ENCODE peak calls at places on chromosomes 13 and 19, in seven cellular contexts. U is RCC 7860; T is stimulated activated naive CD8-positive, alpha-beta T cell treated with anti-CD3 and anti-CD28 coated beads, Interleukin-15, amount 100 ng/mL, for 72 hours; C is stimulated activated CD4-positive, alpha-beta T cell treated with anti-CD3 and anti-CD28 coated beads, Interleukin-2, amount 100 ng/mL, for 48 hours; Y is hepatic stellate cell; M is ELF-1; D is CD8-positive, alpha-beta memory T cell. G is an unnamed sample.

GRCh38 chr19:19445911-19446361 is 40.5 kb downstream of the GATAD2A start:
- DNase-seq in U (no peak), T (peak; percentile 23), C (no peak), Y (no peak), M (no peak), D (no peak), G (no peak)

GRCh38 chr19:38400361-38400760 is 2.5 kb upstream of the FAM98C start:
- DNase-seq in U (no peak), T (no peak), C (no peak), Y (no peak), M (no peak), D (no peak), G (no peak)

GRCh38 chr13:106152047-106152446 is 383.4 kb downstream of the EFNB2 start:
- DNase-seq in U (no peak), T (no peak), C (no peak), Y (no peak), M (no peak), D (no peak), G (no peak)

GRCh38 chr19:19470579-19470978 is 44.8 kb downstream of the TSSK6 start:
- DNase-seq in U (no peak), T (no peak), C (no peak), Y (no peak), M (no peak), D (no peak), G (no peak)

GRCh38 chr19:4660181-4660791 is 9.9 kb downstream of the MYDGF start:
- DNase-seq in U (no peak), T (no peak), C (no peak), Y (no peak), M (peak; percentile 76), D (no peak), G (no peak)

GRCh38 chr19:7658219-7658686 is 10.6 kb upstream of the RETN start:
- DNase-seq in U (no peak), T (peak; percentile 76), C (peak; percentile 33), Y (no peak), M (no peak), D (no peak), G (no peak)

GRCh38 chr13:49436890-49437289 is 7.0 kb downstream of the CAB39L start:
- DNase-seq in U (peak; percentile 17), T (no peak), C (no peak), Y (peak; percentile 17), M (no peak), D (no peak), G (no peak)

GRCh38 chr19:21269813-21270212 is 59.4 kb downstream of the ZNF708 start:
- DNase-seq in U (no peak), T (no peak), C (no peak), Y (no peak), M (no peak), D (no peak), G (no peak)

GRCh38 chr13:44237276-44237767 is 136.3 kb upstream of the SERP2 start:
- DNase-seq in U (peak; percentile 21), T (peak; percentile 69), C (no peak), Y (peak; percentile 74), M (no peak), D (no peak), G (no peak)

GRCh38 chr19:5932593-5933262 is 18.7 kb downstream of the CAPS start:
- DNase-seq in U (no peak), T (no peak), C (no peak), Y (no peak), M (no peak), D (no peak), G (no peak)

GRCh38 chr19:40091205-40092129 is 724 bp upstream of the ZNF780A start:
- DNase-seq in U (no peak), T (no peak), C (no peak), Y (no peak), M (no peak), D (no peak), G (no peak)

GRCh38 chr19:53165691-53166091 is 6.8 kb upstream of the ZNF347 start:
- DNase-seq in U (no peak), T (no peak), C (no peak), Y (no peak), M (no peak), D (no peak), G (no peak)

GRCh38 chr19:16888629-16889371 is at the start of gene F2RL3:
- DNase-seq in U (no peak), T (peak; percentile 31), C (no peak), Y (peak; percentile 74), M (no peak), D (no peak), G (no peak)

GRCh38 chr13:46374710-46375109 is 12.3 kb downstream of the RUBCNL start:
- DNase-seq in U (no peak), T (no peak), C (no peak), Y (no peak), M (no peak), D (no peak), G (no peak)

GRCh38 chr13:49802410-49802809 is 9.9 kb upstream of the KPNA3 start:
- DNase-seq in U (no peak), T (no peak), C (no peak), Y (no peak), M (no peak), D (no peak), G (no peak)

GRCh38 chr19:5364674-5365073 is 24.1 kb upstream of the PTPRS start:
- DNase-seq in U (no peak), T (no peak), C (no peak), Y (no peak), M (peak; percentile 33), D (no peak), G (no peak)

GRCh38 chr13:37209621-37210020 is 104.2 kb upstream of the CSNK1A1L start:
- DNase-seq in U (no peak), T (no peak), C (no peak), Y (no peak), M (no peak), D (no peak), G (no peak)

GRCh38 chr13:107069107-107069776 is 501.3 kb upstream of the ARGLU1 start:
- DNase-seq in U (no peak), T (no peak), C (no peak), Y (no peak), M (no peak), D (no peak), G (no peak)

GRCh38 chr13:98468929-98469328 is 108.0 kb downstream of the STK24 start:
- DNase-seq in U (no peak), T (no peak), C (no peak), Y (no peak), M (no peak), D (no peak), G (no peak)

GRCh38 chr13:113584870-113585671 is 518 bp downstream of the TFDP1 start:
- DNase-seq in U (no peak), T (peak; percentile 43), C (peak; percentile 29), Y (no peak), M (no peak), D (peak; percentile 41), G (no peak)

GRCh38 chr13:41916173-41916954 is 44.5 kb downstream of the VWA8 start:
- DNase-seq in U (peak; percentile 40), T (no peak), C (no peak), Y (peak; percentile 42), M (no peak), D (no peak), G (no peak)

GRCh38 chr13:44350775-44351504 is 22.7 kb upstream of the SERP2 start:
- DNase-seq in U (no peak), T (no peak), C (no peak), Y (no peak), M (peak; percentile 72), D (no peak), G (no peak)

GRCh38 chr13:110341445-110342247 is 34.6 kb downstream of the COL4A2 start:
- DNase-seq in U (no peak), T (no peak), C (no peak), Y (no peak), M (no peak), D (no peak), G (no peak)

GRCh38 chr13:75050419-75051066 is 431.4 kb downstream of the TBC1D4 start:
- DNase-seq in U (peak; percentile 78), T (no peak), C (no peak), Y (no peak), M (no peak), D (no peak), G (no peak)

GRCh38 chr19:7845390-7846179 is 15.6 kb downstream of the EVI5L start:
- DNase-seq in U (no peak), T (no peak), C (no peak), Y (no peak), M (no peak), D (no peak), G (no peak)

GRCh38 chr13:49560270-49561063 is 24.9 kb downstream of the RCBTB1 start:
- DNase-seq in U (peak; percentile 30), T (no peak), C (no peak), Y (peak; percentile 41), M (peak; percentile 13), D (no peak), G (no peak)

GRCh38 chr19:42989851-42990250 is 36.4 kb downstream of the PSG11 start:
- DNase-seq in U (no peak), T (no peak), C (no peak), Y (no peak), M (no peak), D (no peak), G (no peak)

GRCh38 chr19:29216021-29216420 is 3.1 kb upstream of the UQCRFS1 start:
- DNase-seq in U (no peak), T (no peak), C (no peak), Y (no peak), M (peak; percentile 12), D (no peak), G (no peak)

GRCh38 chr19:47157455-47158321 is 27.1 kb downstream of the SAE1 start:
- DNase-seq in U (no peak), T (no peak), C (no peak), Y (peak; percentile 56), M (peak; percentile 92), D (no peak), G (no peak)

GRCh38 chr13:75414036-75414827 is 67.7 kb downstream of the TBC1D4 start:
- DNase-seq in U (no peak), T (no peak), C (no peak), Y (no peak), M (no peak), D (no peak), G (no peak)

GRCh38 chr19:33798701-33799111 is 2.0 kb downstream of the KCTD15 start:
- DNase-seq in U (no peak), T (no peak), C (no peak), Y (peak; percentile 61), M (peak; percentile 73), D (no peak), G (no peak)

GRCh38 chr13:76440568-76440967 is 445.6 kb downstream of the KCTD12 start:
- DNase-seq in U (no peak), T (no peak), C (no peak), Y (no peak), M (no peak), D (no peak), G (no peak)

GRCh38 chr13:39565036-39565949 is 37.7 kb downstream of the LHFPL6 start:
- DNase-seq in U (peak; percentile 73), T (no peak), C (no peak), Y (peak; percentile 78), M (peak; percentile 73), D (no peak), G (no peak)

GRCh38 chr13:43269037-43269476 is 245.7 kb downstream of the DNAJC15 start:
- DNase-seq in U (peak; percentile 69), T (no peak), C (no peak), Y (peak; percentile 41), M (peak; percentile 31), D (no peak), G (no peak)

GRCh38 chr19:19647037-19647835 is 3.8 kb upstream of the GMIP start:
- DNase-seq in U (no peak), T (no peak), C (no peak), Y (no peak), M (no peak), D (no peak), G (no peak)